ENCODE peak calls at places on chromosomes 6 and 20, in ten cellular contexts. C is esophagus muscularis mucosa, L is endothelial cell of umbilical vein, B is GM23338, Z is GM12878, J is breast epithelium, K is sigmoid colon, A is HCT116, O is transverse colon, W is HL-60. F is an unnamed sample.
A peak's percentile ranks its signal among the peaks of the same experiment; 100 is the strongest.

GRCh38 chr6:165098165-165098564 is 211.2 kb downstream of the C6orf118 start:
- DNase-seq in C (no peak), L (no peak), B (no peak), Z (no peak), J (no peak), K (no peak), A (no peak), O (no peak), W (no peak), F (no peak)

GRCh38 chr6:16563628-16564240 is 197.5 kb downstream of the ATXN1 start:
- DNase-seq in C (no peak), L (no peak), B (no peak), Z (no peak), J (no peak), K (no peak), A (no peak), O (no peak), W (no peak), F (no peak)

GRCh38 chr20:3134151-3134550 is 25.5 kb downstream of the FASTKD5 start:
- DNase-seq in C (no peak), L (no peak), B (no peak), Z (no peak), J (no peak), K (no peak), A (no peak), O (no peak), W (no peak), F (no peak)

GRCh38 chr6:54361188-54361587 is 52.9 kb downstream of the TINAG start:
- DNase-seq in C (no peak), L (no peak), B (no peak), Z (no peak), J (no peak), K (no peak), A (no peak), O (no peak), W (no peak), F (no peak)

GRCh38 chr6:82589509-82590206 is 226.0 kb downstream of the TPBG start:
- DNase-seq in C (no peak), L (peak; percentile 3), B (peak; percentile 75), Z (peak; percentile 60), J (no peak), K (no peak), A (peak; percentile 70), O (no peak), W (no peak), F (no peak)

GRCh38 chr6:128303870-128304269 is 216.5 kb downstream of the PTPRK start:
- DNase-seq in C (no peak), L (no peak), B (no peak), Z (no peak), J (no peak), K (no peak), A (no peak), O (no peak), W (peak; percentile 88), F (no peak)

GRCh38 chr20:25285091-25285647 is 37.3 kb downstream of the PYGB start:
- DNase-seq in C (no peak), L (no peak), B (peak; percentile 59), Z (no peak), J (peak; percentile 43), K (peak; percentile 60), A (no peak), O (peak; percentile 6), W (no peak), F (peak; percentile 20)

GRCh38 chr20:64057628-64058498 is 5.1 kb upstream of the TCEA2 start:
- DNase-seq in C (no peak), L (peak; percentile 79), B (peak; percentile 92), Z (no peak), J (peak; percentile 80), K (peak; percentile 82), A (no peak), O (peak; percentile 81), W (peak; percentile 61), F (peak; percentile 81)

GRCh38 chr6:1031671-1032070 is 280.2 kb upstream of the FOXQ1 start:
- DNase-seq in C (no peak), L (no peak), B (no peak), Z (no peak), J (no peak), K (no peak), A (no peak), O (no peak), W (no peak), F (no peak)

GRCh38 chr6:168180548-168181011 is 101.6 kb upstream of the FRMD1 start:
- DNase-seq in C (no peak), L (no peak), B (peak; percentile 35), Z (peak; percentile 2), J (no peak), K (peak; percentile 48), A (no peak), O (no peak), W (no peak), F (peak; percentile 68)

GRCh38 chr6:33123732-33124524 is 48.1 kb downstream of the HLA-DPB1 start:
- DNase-seq in C (no peak), L (no peak), B (peak; percentile 89), Z (no peak), J (no peak), K (no peak), A (peak; percentile 77), O (no peak), W (peak; percentile 54), F (no peak)

GRCh38 chr20:43243672-43244269 is 54.1 kb upstream of the PTPRT start:
- DNase-seq in C (no peak), L (no peak), B (no peak), Z (no peak), J (no peak), K (no peak), A (no peak), O (no peak), W (no peak), F (no peak)

GRCh38 chr6:15166121-15166520 is 79.7 kb upstream of the JARID2 start:
- DNase-seq in C (no peak), L (no peak), B (no peak), Z (no peak), J (no peak), K (no peak), A (no peak), O (no peak), W (no peak), F (no peak)

GRCh38 chr6:158322724-158323560 is 10.7 kb downstream of the TULP4 start:
- DNase-seq in C (no peak), L (peak; percentile 47), B (no peak), Z (peak; percentile 45), J (no peak), K (no peak), A (no peak), O (no peak), W (no peak), F (no peak)

GRCh38 chr20:36214684-36215256 is 21.5 kb upstream of the AAR2 start:
- DNase-seq in C (no peak), L (peak; percentile 19), B (peak; percentile 80), Z (no peak), J (no peak), K (no peak), A (no peak), O (no peak), W (peak; percentile 7), F (no peak)

GRCh38 chr6:25916789-25917490 is 13.6 kb downstream of the SLC17A2 start:
- DNase-seq in C (no peak), L (no peak), B (no peak), Z (no peak), J (no peak), K (no peak), A (no peak), O (no peak), W (no peak), F (no peak)
- H3K27ac ChIP-seq in C (no peak overlapping the region), L (no peak overlapping the region), B (no peak overlapping the region), Z (no peak overlapping the region), J (no peak overlapping the region), K (no peak overlapping the region), A (no peak overlapping the region), O (no peak overlapping the region), W (no peak overlapping the region), F (no peak overlapping the region)

DNA sequence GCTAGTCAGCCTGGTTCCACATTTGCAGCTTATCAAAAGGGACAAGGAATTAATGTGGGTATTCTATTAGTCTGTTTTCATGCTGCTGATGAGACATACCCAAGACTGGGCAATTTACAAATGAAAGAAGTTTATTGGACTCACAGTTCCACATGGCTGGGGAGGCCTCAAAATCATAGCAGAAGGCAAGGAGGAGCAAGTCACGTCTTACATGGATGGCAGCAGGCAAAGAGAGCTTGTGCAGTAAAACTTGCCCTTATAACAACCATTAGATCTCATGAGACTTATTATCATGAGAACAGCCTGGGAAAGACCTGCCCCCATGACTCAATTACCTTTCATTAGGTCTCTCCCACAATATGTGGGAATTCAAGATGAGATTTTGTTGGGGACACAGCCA is 689.1 kb upstream of the MARCKS start:
- DNase-seq in C (no peak), L (no peak), B (no peak), Z (no peak), J (no peak), K (no peak), A (no peak), O (no peak), W (no peak), F (no peak)
- TF ChIP-seq POLR2AphosphoS5 in C (no peak), L (no peak), B (no peak), Z (no peak), J (no peak), K (no peak), A (no peak), O (no peak), W (no peak), F (no peak)

GRCh38 chr6:4564746-4565145 is 211.5 kb upstream of the CDYL start:
- DNase-seq in C (no peak), L (no peak), B (no peak), Z (no peak), J (no peak), K (no peak), A (no peak), O (no peak), W (no peak), F (no peak)

GRCh38 chr6:4565301-4566250 is 210.6 kb upstream of the CDYL start:
- DNase-seq in C (peak; percentile 91), L (no peak), B (no peak), Z (no peak), J (no peak), K (no peak), A (no peak), O (no peak), W (no peak), F (no peak)

GRCh38 chr6:4571011-4571410 is 205.2 kb upstream of the CDYL start:
- DNase-seq in C (no peak), L (no peak), B (no peak), Z (no peak), J (no peak), K (no peak), A (no peak), O (no peak), W (no peak), F (no peak)

GRCh38 chr6:4567141-4567540 is 209.1 kb upstream of the CDYL start:
- DNase-seq in C (no peak), L (no peak), B (no peak), Z (no peak), J (no peak), K (no peak), A (no peak), O (no peak), W (no peak), F (no peak)

GRCh38 chr6:4568138-4568537 is 208.1 kb upstream of the CDYL start:
- DNase-seq in C (no peak), L (no peak), B (no peak), Z (no peak), J (no peak), K (no peak), A (no peak), O (no peak), W (no peak), F (no peak)
- H3K27ac ChIP-seq in C (no peak overlapping the region), L (no peak overlapping the region), B (no peak overlapping the region), Z (no peak overlapping the region), J (no peak overlapping the region), K (no peak overlapping the region), A (no peak overlapping the region), O (no peak overlapping the region), W (no peak overlapping the region), F (no peak overlapping the region)

GRCh38 chr6:160330621-160331020 is 17.6 kb upstream of the SLC22A3 start:
- DNase-seq in C (peak; percentile 66), L (no peak), B (no peak), Z (no peak), J (no peak), K (no peak), A (no peak), O (no peak), W (no peak), F (no peak)
- TF ChIP-seq POLR2AphosphoS5 in C (no peak), L (no peak), B (no peak), Z (no peak), J (no peak), K (no peak), A (no peak), O (no peak), W (no peak), F (no peak)